ENCODE peak calls at places on chromosomes 6 and 20, in four cellular contexts. One of them, this sample, is unnamed. For H3K4me1, the result is how much of the 10 kb centered on the place peaks cover.

GRCh38 chr6:148414836-148415235 is 72.2 kb downstream of the SASH1 start:
- DNase-seq in neural progenitor cell: no peak
- DNase-seq in A549: no peak
- DNase-seq in fibroblast of lung: peak
- DNase-seq in this sample: no peak

GRCh38 chr6:3848380-3848779 is 793 bp upstream of the FAM50B start:
- DNase-seq in fibroblast of lung: peak
- DNase-seq in neural progenitor cell: no peak
- DNase-seq in A549: no peak
- DNase-seq in this sample: no peak

GRCh38 chr20:4102381-4102780 is 87.0 kb upstream of the RNF24 start:
- DNase-seq in neural progenitor cell: no peak
- DNase-seq in fibroblast of lung: peak
- DNase-seq in A549: no peak
- DNase-seq in this sample: no peak

GRCh38 chr6:30013296-30013922 is 47.7 kb upstream of the POLR1H start:
- DNase-seq in neural progenitor cell: peak
- DNase-seq in A549: peak
- DNase-seq in fibroblast of lung: no peak
- DNase-seq in this sample: peak

GRCh38 chr6:107185570-107185969 is 70.3 kb upstream of the BEND3 start:
- DNase-seq in neural progenitor cell: peak
- DNase-seq in fibroblast of lung: peak
- DNase-seq in A549: no peak
- DNase-seq in this sample: peak

GRCh38 chr6:43744490-43744889 is 25.5 kb upstream of the VEGFA start:
- DNase-seq in A549: no peak
- DNase-seq in fibroblast of lung: no peak
- DNase-seq in neural progenitor cell: no peak
- DNase-seq in this sample: no peak

GRCh38 chr20:12207875-12208274 is 290.2 kb downstream of the BTBD3 start:
- DNase-seq in neural progenitor cell: peak
- DNase-seq in fibroblast of lung: peak
- DNase-seq in A549: peak
- DNase-seq in this sample: peak

GRCh38 chr20:431012-431904 is 23.2 kb downstream of the RBCK1 start:
- DNase-seq in neural progenitor cell: peak
- DNase-seq in A549: peak
- DNase-seq in fibroblast of lung: peak
- DNase-seq in this sample: peak

GRCh38 chr6:40907198-40907701 is 131.8 kb downstream of the UNC5CL start:
- DNase-seq in fibroblast of lung: peak
- DNase-seq in neural progenitor cell: no peak
- DNase-seq in A549: peak
- DNase-seq in this sample: no peak

GRCh38 chr20:11492391-11492790 is 425.3 kb upstream of the BTBD3 start:
- DNase-seq in A549: no peak
- DNase-seq in neural progenitor cell: no peak
- DNase-seq in fibroblast of lung: no peak
- DNase-seq in this sample: no peak

GRCh38 chr6:44004136-44004535 is 123.1 kb downstream of the MRPL14 start:
- DNase-seq in A549: no peak
- DNase-seq in neural progenitor cell: no peak
- DNase-seq in fibroblast of lung: no peak
- DNase-seq in this sample: no peak

GRCh38 chr20:856361-856775 is 22.9 kb downstream of the FAM110A start:
- DNase-seq in fibroblast of lung: peak
- DNase-seq in neural progenitor cell: no peak
- DNase-seq in A549: peak
- DNase-seq in this sample: no peak

GRCh38 chr6:113847435-113847834 is 9.7 kb upstream of the MARCKS start:
- DNase-seq in neural progenitor cell: no peak
- DNase-seq in A549: no peak
- DNase-seq in fibroblast of lung: peak
- DNase-seq in this sample: no peak

GRCh38 chr6:686528-686927 is 6.4 kb downstream of the EXOC2 start:
- DNase-seq in fibroblast of lung: no peak
- DNase-seq in A549: no peak
- DNase-seq in neural progenitor cell: peak
- DNase-seq in this sample: peak
- H3K4me1 ChIP-seq in fibroblast of lung: under half
- H3K4me1 ChIP-seq in A549: under half
- H3K4me1 ChIP-seq in neural progenitor cell: under half
- H3K4me1 ChIP-seq in this sample: under half

GRCh38 chr20:37297066-37297736 is 7.7 kb downstream of the MANBAL start:
- DNase-seq in A549: no peak
- DNase-seq in neural progenitor cell: no peak
- DNase-seq in fibroblast of lung: peak
- DNase-seq in this sample: no peak

GRCh38 chr20:37301120-37301519 is 11.7 kb downstream of the MANBAL start:
- DNase-seq in neural progenitor cell: no peak
- DNase-seq in fibroblast of lung: no peak
- DNase-seq in A549: no peak
- DNase-seq in this sample: no peak

GRCh38 chr20:37299718-37300529 is 10.5 kb downstream of the MANBAL start:
- DNase-seq in fibroblast of lung: peak
- DNase-seq in neural progenitor cell: no peak
- DNase-seq in A549: no peak
- DNase-seq in this sample: no peak

GRCh38 chr20:37296371-37296770 is 6.9 kb downstream of the MANBAL start:
- DNase-seq in neural progenitor cell: no peak
- DNase-seq in fibroblast of lung: no peak
- DNase-seq in A549: no peak
- DNase-seq in this sample: no peak

GRCh38 chr20:37298190-37298939 is 8.9 kb downstream of the MANBAL start:
- DNase-seq in neural progenitor cell: no peak
- DNase-seq in fibroblast of lung: no peak
- DNase-seq in A549: no peak
- DNase-seq in this sample: no peak
- H3K4me1 ChIP-seq in neural progenitor cell: under half
- H3K4me1 ChIP-seq in fibroblast of lung: under half
- H3K4me1 ChIP-seq in A549: half or more
- H3K4me1 ChIP-seq in this sample: under half

GRCh38 chr20:35771367-35771688 is 487 bp upstream of the PHF20 start:
- DNase-seq in fibroblast of lung: no peak
- DNase-seq in A549: no peak
- DNase-seq in neural progenitor cell: no peak
- DNase-seq in this sample: no peak
- H3K4me1 ChIP-seq in fibroblast of lung: under half
- H3K4me1 ChIP-seq in A549: under half
- H3K4me1 ChIP-seq in neural progenitor cell: under half
- H3K4me1 ChIP-seq in this sample: under half

DNA sequence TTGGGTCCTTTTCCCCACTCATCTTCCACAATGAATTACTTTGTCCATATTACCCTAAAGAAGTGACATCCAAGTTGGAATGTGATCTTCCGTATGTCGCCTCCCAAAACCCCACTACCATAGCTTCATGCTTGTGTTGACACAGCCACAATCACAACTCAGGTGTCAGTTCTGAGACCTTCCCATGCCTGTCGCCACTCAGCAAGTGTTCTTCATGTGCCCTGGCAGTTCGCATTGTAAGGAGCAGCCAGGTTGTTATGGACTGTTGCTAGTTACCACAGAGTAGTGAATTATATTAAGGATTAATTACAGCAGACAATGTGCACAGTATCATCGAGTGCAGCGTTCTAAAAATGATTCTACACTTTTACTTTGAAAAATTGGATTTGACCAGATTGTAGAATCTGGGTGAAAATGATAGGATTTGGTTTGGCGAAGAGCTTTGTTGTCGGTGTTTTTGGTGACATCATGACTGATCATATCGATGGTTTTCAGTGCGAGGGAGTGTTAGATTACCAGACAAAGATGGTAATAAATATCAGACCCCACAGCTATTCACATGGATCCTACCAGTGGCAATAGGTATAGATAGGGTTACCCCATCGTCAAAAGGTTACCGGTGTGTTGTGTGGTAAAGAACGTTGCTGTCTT is 1.7 kb downstream of the PCMTD2 start:
- DNase-seq in neural progenitor cell: no peak
- DNase-seq in A549: no peak
- DNase-seq in fibroblast of lung: no peak
- DNase-seq in this sample: no peak
- H3K4me1 ChIP-seq in neural progenitor cell: under half
- H3K4me1 ChIP-seq in A549: under half
- H3K4me1 ChIP-seq in fibroblast of lung: under half
- H3K4me1 ChIP-seq in this sample: under half

DNA sequence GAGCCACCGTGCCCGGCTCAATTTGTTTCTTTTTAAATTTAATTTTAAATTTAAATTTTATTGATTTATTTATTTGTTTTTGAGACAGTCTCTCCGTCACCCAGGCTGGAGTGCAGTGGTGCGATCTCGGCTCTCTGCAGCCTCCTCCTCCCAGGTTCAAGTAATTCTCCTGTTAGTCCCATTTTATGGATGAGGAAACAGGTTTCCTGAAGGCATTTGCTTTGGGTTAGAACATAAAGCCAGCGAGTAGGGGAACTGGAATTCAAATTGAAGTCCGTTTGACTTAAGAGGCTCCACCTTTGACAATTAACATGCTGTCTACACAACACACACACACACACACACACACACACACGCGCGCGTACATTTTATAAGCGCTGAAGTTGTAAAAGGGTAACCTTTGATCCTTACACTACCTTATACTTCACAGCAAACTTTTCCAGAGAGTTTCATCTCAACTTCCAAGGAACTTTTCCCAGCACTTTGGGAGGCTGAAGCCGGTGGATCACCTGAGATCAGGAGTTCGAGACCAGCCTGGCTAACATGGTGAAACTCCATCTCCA is 232.0 kb downstream of the BCAS1 start:
- DNase-seq in neural progenitor cell: no peak
- DNase-seq in A549: no peak
- DNase-seq in fibroblast of lung: no peak
- DNase-seq in this sample: no peak
- H3K4me1 ChIP-seq in neural progenitor cell: under half
- H3K4me1 ChIP-seq in A549: under half
- H3K4me1 ChIP-seq in fibroblast of lung: under half
- H3K4me1 ChIP-seq in this sample: under half

DNA sequence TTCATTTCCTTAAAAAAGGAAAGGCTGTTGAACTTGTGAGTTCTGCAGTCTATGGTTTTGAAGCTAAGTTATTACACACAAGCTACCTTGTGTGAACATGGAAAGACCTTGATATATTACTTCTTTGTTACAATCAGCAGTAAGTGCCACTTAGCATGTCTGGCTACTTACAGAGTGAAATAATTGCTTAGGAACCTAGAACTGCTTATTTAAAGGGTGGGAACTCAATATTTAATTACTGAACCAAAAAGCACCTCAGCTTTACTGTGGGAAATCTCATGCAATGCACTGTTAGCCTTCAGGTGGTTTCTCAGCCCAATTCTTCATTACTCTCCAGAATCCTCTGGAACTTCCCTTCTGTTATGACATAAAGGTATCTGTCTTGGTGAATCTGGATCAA is 17.9 kb downstream of the PERP start:
- DNase-seq in fibroblast of lung: no peak
- DNase-seq in neural progenitor cell: no peak
- DNase-seq in A549: no peak
- DNase-seq in this sample: no peak
- H3K4me1 ChIP-seq in fibroblast of lung: under half
- H3K4me1 ChIP-seq in neural progenitor cell: under half
- H3K4me1 ChIP-seq in A549: under half
- H3K4me1 ChIP-seq in this sample: under half

GRCh38 chr6:111562271-111562670 is 43.4 kb downstream of the TRAF3IP2 start:
- DNase-seq in neural progenitor cell: no peak
- DNase-seq in fibroblast of lung: no peak
- DNase-seq in A549: no peak
- DNase-seq in this sample: no peak

GRCh38 chr6:111565316-111566221 is 40.1 kb downstream of the TRAF3IP2 start:
- DNase-seq in A549: no peak
- DNase-seq in neural progenitor cell: no peak
- DNase-seq in fibroblast of lung: no peak
- DNase-seq in this sample: no peak

GRCh38 chr6:111566222-111566717 is 39.4 kb downstream of the TRAF3IP2 start:
- DNase-seq in fibroblast of lung: no peak
- DNase-seq in neural progenitor cell: no peak
- DNase-seq in A549: no peak
- DNase-seq in this sample: no peak

GRCh38 chr6:111563581-111563980 is 42.1 kb downstream of the TRAF3IP2 start:
- DNase-seq in A549: no peak
- DNase-seq in neural progenitor cell: no peak
- DNase-seq in fibroblast of lung: no peak
- DNase-seq in this sample: no peak

DNA sequence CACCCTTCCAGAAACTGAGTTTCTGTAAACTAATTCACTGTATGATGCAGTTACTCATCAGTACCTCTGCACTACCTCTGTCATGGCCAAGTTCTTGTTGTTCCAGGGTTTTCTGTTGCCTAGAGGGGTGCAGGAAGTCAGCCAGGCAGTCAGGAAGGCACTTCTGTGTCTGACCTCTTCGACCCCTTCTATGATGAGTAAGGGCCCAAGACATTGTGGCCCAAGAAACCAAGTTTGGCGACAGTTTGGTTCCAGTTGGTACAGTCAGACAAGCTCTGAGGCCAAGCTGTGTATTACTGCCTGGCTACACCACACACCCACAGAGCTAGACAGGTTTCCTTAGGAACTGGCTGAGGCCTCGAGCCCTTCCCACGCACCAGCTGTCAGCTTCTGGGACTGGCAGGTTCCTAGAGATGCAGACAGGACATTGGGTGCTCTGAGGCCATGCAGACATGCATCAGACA is 41.2 kb downstream of the TRAF3IP2 start:
- DNase-seq in A549: no peak
- DNase-seq in neural progenitor cell: no peak
- DNase-seq in fibroblast of lung: peak
- DNase-seq in this sample: no peak
- H3K4me1 ChIP-seq in A549: under half
- H3K4me1 ChIP-seq in neural progenitor cell: under half
- H3K4me1 ChIP-seq in fibroblast of lung: under half
- H3K4me1 ChIP-seq in this sample: under half

GRCh38 chr20:63007722-63008488 is 1.1 kb upstream of the BHLHE23 start:
- DNase-seq in fibroblast of lung: no peak
- DNase-seq in neural progenitor cell: peak
- DNase-seq in A549: no peak
- DNase-seq in this sample: no peak
- H3K4me1 ChIP-seq in fibroblast of lung: under half
- H3K4me1 ChIP-seq in neural progenitor cell: under half
- H3K4me1 ChIP-seq in A549: under half
- H3K4me1 ChIP-seq in this sample: under half

GRCh38 chr20:62625921-62626547 is 16.3 kb upstream of the SLCO4A1 start:
- DNase-seq in fibroblast of lung: no peak
- DNase-seq in A549: no peak
- DNase-seq in neural progenitor cell: no peak
- DNase-seq in this sample: no peak

GRCh38 chr20:62623488-62624324 is 18.6 kb upstream of the SLCO4A1 start:
- DNase-seq in neural progenitor cell: peak
- DNase-seq in A549: peak
- DNase-seq in fibroblast of lung: peak
- DNase-seq in this sample: peak

GRCh38 chr20:62625516-62625915 is 16.8 kb upstream of the SLCO4A1 start:
- DNase-seq in fibroblast of lung: no peak
- DNase-seq in A549: no peak
- DNase-seq in neural progenitor cell: no peak
- DNase-seq in this sample: no peak

GRCh38 chr20:62624325-62624690 is 18.0 kb upstream of the SLCO4A1 start:
- DNase-seq in fibroblast of lung: no peak
- DNase-seq in A549: no peak
- DNase-seq in neural progenitor cell: no peak
- DNase-seq in this sample: no peak

GRCh38 chr20:62624719-62625455 is 17.4 kb upstream of the SLCO4A1 start:
- DNase-seq in fibroblast of lung: no peak
- DNase-seq in A549: no peak
- DNase-seq in neural progenitor cell: no peak
- DNase-seq in this sample: no peak
- H3K4me1 ChIP-seq in fibroblast of lung: under half
- H3K4me1 ChIP-seq in A549: under half
- H3K4me1 ChIP-seq in neural progenitor cell: under half
- H3K4me1 ChIP-seq in this sample: under half

This sample was measured in HAP-1.